ENCODE peak calls at places on chromosomes 11 and 22, in five cellular contexts. One of them, this sample, is unnamed.

GRCh38 chr11:76783901-76784813 is 1.0 kb downstream of the TSKU start:
- DNase-seq in Karpas-422: no peak
- DNase-seq in body of pancreas: peak
- DNase-seq in right atrium auricular region: peak
- DNase-seq in tibial artery: no peak
- DNase-seq in this sample: peak

GRCh38 chr11:119512373-119512772 is 89.4 kb upstream of the THY1 start:
- DNase-seq in tibial artery: no peak
- DNase-seq in right atrium auricular region: no peak
- DNase-seq in body of pancreas: no peak
- DNase-seq in Karpas-422: no peak
- DNase-seq in this sample: no peak

GRCh38 chr11:90476442-90477007 is 253.7 kb upstream of the CHORDC1 start:
- DNase-seq in Karpas-422: peak
- DNase-seq in right atrium auricular region: no peak
- DNase-seq in body of pancreas: peak
- DNase-seq in tibial artery: no peak
- DNase-seq in this sample: peak

GRCh38 chr22:39178206-39179111 is 26.0 kb upstream of the CBX7 start:
- DNase-seq in body of pancreas: no peak
- DNase-seq in tibial artery: no peak
- DNase-seq in Karpas-422: no peak
- DNase-seq in right atrium auricular region: no peak
- DNase-seq in this sample: no peak

GRCh38 chr11:3201677-3202181 is 16.9 kb downstream of the MRGPRG start:
- DNase-seq in Karpas-422: no peak
- DNase-seq in right atrium auricular region: no peak
- DNase-seq in tibial artery: peak
- DNase-seq in body of pancreas: no peak
- DNase-seq in this sample: no peak

GRCh38 chr11:110187731-110188130 is 94.5 kb downstream of the ZC3H12C start:
- DNase-seq in right atrium auricular region: no peak
- DNase-seq in tibial artery: no peak
- DNase-seq in body of pancreas: no peak
- DNase-seq in Karpas-422: no peak
- DNase-seq in this sample: no peak

GRCh38 chr11:75996523-75997272 is 181.7 kb downstream of the UVRAG start:
- DNase-seq in Karpas-422: no peak
- DNase-seq in body of pancreas: no peak
- DNase-seq in tibial artery: no peak
- DNase-seq in right atrium auricular region: no peak
- DNase-seq in this sample: no peak

GRCh38 chr22:39236321-39237275 is 8.2 kb downstream of the PDGFB start:
- DNase-seq in body of pancreas: peak
- DNase-seq in right atrium auricular region: peak
- DNase-seq in Karpas-422: peak
- DNase-seq in tibial artery: no peak
- DNase-seq in this sample: peak

GRCh38 chr11:114354076-114354475 is 46.2 kb downstream of the C11orf71 start:
- DNase-seq in Karpas-422: no peak
- DNase-seq in tibial artery: no peak
- DNase-seq in body of pancreas: no peak
- DNase-seq in right atrium auricular region: no peak
- DNase-seq in this sample: no peak

GRCh38 chr11:104225047-104225446 is 61.1 kb upstream of the PDGFD start:
- DNase-seq in body of pancreas: no peak
- DNase-seq in tibial artery: no peak
- DNase-seq in Karpas-422: no peak
- DNase-seq in right atrium auricular region: no peak
- DNase-seq in this sample: no peak

DNA sequence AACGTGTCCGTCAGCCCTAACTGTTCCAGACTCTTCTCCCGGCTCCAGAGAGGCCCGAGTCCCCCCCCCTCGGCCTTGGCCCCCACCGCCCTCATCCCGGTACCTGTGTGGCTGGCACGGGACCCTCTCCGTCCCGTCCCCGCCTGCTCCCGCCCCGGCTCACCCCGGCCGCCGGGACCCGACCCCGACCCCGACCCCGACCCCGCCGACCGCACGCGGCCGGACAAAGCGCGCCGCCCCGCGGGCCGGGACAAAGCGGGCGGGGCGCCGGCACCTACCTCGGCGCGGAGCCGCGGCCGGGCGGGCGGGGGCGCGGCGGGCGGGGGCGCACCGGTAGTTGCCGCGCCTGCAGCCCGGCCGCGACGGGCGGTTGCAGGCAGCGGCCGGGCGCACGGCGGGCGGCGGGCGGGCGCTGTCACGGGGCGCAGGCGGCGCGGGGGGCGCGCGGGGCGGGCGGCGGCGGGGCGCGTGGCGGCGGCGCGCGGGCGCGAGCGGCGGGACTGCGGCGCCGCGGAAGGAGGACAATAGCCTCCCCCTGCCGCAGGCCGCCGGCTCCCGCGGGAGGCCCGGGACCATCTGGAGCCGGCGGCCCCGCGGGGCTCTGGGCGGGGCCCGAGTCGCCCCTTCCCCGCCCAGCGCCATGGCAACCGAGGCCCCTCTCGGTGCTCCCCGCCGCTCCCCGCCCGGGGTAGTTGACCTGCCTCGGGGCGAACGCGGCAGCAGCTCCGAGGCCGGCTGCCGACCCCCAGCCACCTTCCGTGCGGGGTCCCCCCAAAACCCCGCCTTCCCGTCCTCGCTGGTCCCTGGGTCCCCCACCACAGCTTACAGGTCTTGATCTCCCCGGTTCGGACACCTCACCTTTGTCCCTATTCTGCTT is 895 bp downstream of the SPTBN2 start:
- DNase-seq in right atrium auricular region: no peak
- DNase-seq in tibial artery: no peak
- DNase-seq in Karpas-422: peak
- DNase-seq in body of pancreas: peak
- DNase-seq in this sample: no peak
- H3K4me3 ChIP-seq in right atrium auricular region: peak
- H3K4me3 ChIP-seq in tibial artery: peak
- H3K4me3 ChIP-seq in Karpas-422: peak
- H3K4me3 ChIP-seq in body of pancreas: no peak
- H3K4me3 ChIP-seq in this sample: no peak

DNA sequence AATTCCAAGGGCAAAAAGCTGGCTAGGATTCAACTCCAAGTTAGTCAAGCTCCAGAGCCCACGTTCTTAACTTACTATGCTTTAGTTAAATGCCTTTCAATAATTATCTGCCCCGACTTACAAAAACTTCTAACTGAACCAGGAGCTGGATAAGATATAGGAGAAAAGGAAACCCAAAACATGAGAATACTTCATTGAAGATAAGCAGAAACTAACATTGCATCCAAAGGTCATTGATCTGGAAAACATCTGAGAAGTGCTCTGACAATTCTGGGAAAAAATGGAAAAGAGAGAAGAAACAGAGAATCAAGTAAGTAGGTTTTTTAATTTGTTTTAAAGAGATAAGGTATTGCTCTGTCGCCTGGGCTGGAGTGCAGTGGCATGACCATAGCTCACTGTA is 27.2 kb downstream of the ACAT1 start:
- DNase-seq in right atrium auricular region: no peak
- DNase-seq in tibial artery: no peak
- DNase-seq in body of pancreas: no peak
- DNase-seq in Karpas-422: no peak
- DNase-seq in this sample: no peak
- H3K4me3 ChIP-seq in right atrium auricular region: no peak
- H3K4me3 ChIP-seq in tibial artery: no peak
- H3K4me3 ChIP-seq in body of pancreas: no peak
- H3K4me3 ChIP-seq in Karpas-422: no peak
- H3K4me3 ChIP-seq in this sample: no peak

GRCh38 chr22:30436196-30436595 is 10.6 kb downstream of the MTFP1 start:
- DNase-seq in Karpas-422: no peak
- DNase-seq in tibial artery: no peak
- DNase-seq in body of pancreas: no peak
- DNase-seq in right atrium auricular region: no peak
- DNase-seq in this sample: no peak
- H3K4me3 ChIP-seq in Karpas-422: peak
- H3K4me3 ChIP-seq in tibial artery: no peak
- H3K4me3 ChIP-seq in body of pancreas: no peak
- H3K4me3 ChIP-seq in right atrium auricular region: no peak
- H3K4me3 ChIP-seq in this sample: no peak

GRCh38 chr11:65634140-65634436 is 3.8 kb upstream of the SIPA1 start:
- DNase-seq in body of pancreas: no peak
- DNase-seq in right atrium auricular region: no peak
- DNase-seq in Karpas-422: no peak
- DNase-seq in tibial artery: no peak
- DNase-seq in this sample: no peak

GRCh38 chr11:65634440-65634839 is 3.5 kb upstream of the SIPA1 start:
- DNase-seq in right atrium auricular region: no peak
- DNase-seq in Karpas-422: no peak
- DNase-seq in body of pancreas: no peak
- DNase-seq in tibial artery: no peak
- DNase-seq in this sample: no peak

GRCh38 chr11:65634905-65635731 is 2.8 kb upstream of the SIPA1 start:
- DNase-seq in body of pancreas: no peak
- DNase-seq in Karpas-422: no peak
- DNase-seq in tibial artery: no peak
- DNase-seq in right atrium auricular region: no peak
- DNase-seq in this sample: no peak

GRCh38 chr11:65636108-65636809 is 1.6 kb upstream of the SIPA1 start:
- DNase-seq in body of pancreas: no peak
- DNase-seq in tibial artery: no peak
- DNase-seq in Karpas-422: no peak
- DNase-seq in right atrium auricular region: no peak
- DNase-seq in this sample: no peak

GRCh38 chr11:65633390-65634139 is 4.3 kb upstream of the SIPA1 start:
- DNase-seq in body of pancreas: no peak
- DNase-seq in right atrium auricular region: no peak
- DNase-seq in Karpas-422: no peak
- DNase-seq in tibial artery: no peak
- DNase-seq in this sample: no peak
- H3K4me3 ChIP-seq in body of pancreas: no peak
- H3K4me3 ChIP-seq in right atrium auricular region: no peak
- H3K4me3 ChIP-seq in Karpas-422: no peak
- H3K4me3 ChIP-seq in tibial artery: no peak
- H3K4me3 ChIP-seq in this sample: no peak

GRCh38 chr11:69939551-69940245 is 120.5 kb upstream of the FGF3 start:
- DNase-seq in body of pancreas: peak
- DNase-seq in right atrium auricular region: peak
- DNase-seq in Karpas-422: no peak
- DNase-seq in tibial artery: peak
- DNase-seq in this sample: no peak
- H3K4me3 ChIP-seq in body of pancreas: no peak
- H3K4me3 ChIP-seq in right atrium auricular region: peak
- H3K4me3 ChIP-seq in Karpas-422: no peak
- H3K4me3 ChIP-seq in tibial artery: peak
- H3K4me3 ChIP-seq in this sample: no peak

GRCh38 chr11:1763796-1764661 is at the start of gene CTSD:
- DNase-seq in tibial artery: peak
- DNase-seq in right atrium auricular region: peak
- DNase-seq in Karpas-422: peak
- DNase-seq in body of pancreas: peak
- DNase-seq in this sample: peak
- H3K4me3 ChIP-seq in tibial artery: peak
- H3K4me3 ChIP-seq in right atrium auricular region: peak
- H3K4me3 ChIP-seq in Karpas-422: peak
- H3K4me3 ChIP-seq in body of pancreas: peak
- H3K4me3 ChIP-seq in this sample: peak

DNA sequence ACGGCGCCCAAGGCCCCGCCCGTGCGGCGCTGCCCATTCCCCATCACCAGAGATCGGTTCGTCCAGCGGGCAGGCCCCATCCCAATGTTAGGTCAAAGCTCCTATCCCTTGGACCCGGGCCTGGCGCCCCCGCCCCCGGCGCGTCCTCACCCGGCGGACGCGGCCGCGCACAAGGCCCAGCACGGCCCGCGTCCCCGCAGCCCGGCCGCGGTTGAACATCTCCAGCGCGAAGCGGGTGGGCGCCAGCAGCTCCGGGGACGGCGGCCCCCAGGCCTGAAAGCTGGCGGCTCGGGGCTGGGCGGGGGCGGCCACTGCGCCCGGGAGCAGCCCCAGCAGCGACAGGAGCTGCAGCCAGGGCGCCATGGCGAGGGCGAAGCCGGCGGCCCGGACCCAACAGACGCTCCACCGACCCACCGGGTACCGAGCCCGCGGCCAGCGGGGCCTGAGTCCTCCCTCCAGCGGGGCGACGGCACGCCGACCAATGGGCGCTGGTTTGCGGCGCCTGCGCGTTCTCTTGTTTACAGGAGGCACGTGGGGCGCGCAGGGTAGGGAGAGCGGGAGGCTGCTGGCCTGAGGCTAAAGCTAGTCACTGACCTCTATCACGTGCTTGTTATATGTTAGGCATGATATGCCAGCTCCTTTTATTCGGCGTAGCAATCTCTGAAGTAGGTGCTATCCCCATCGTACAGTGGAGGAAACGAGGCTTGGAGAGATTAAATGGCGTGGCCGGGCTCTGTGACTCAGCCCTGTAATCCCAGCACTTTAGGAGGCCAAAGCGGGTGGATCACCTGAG is at the start of gene CTSF:
- DNase-seq in tibial artery: peak
- DNase-seq in right atrium auricular region: peak
- DNase-seq in body of pancreas: peak
- DNase-seq in Karpas-422: no peak
- DNase-seq in this sample: no peak
- H3K4me3 ChIP-seq in tibial artery: peak
- H3K4me3 ChIP-seq in right atrium auricular region: peak
- H3K4me3 ChIP-seq in body of pancreas: no peak
- H3K4me3 ChIP-seq in Karpas-422: no peak
- H3K4me3 ChIP-seq in this sample: no peak

GRCh38 chr22:48428556-48429371 is 1398.9 kb downstream of the BRD1 start:
- DNase-seq in body of pancreas: no peak
- DNase-seq in tibial artery: no peak
- DNase-seq in right atrium auricular region: no peak
- DNase-seq in Karpas-422: no peak
- DNase-seq in this sample: no peak

GRCh38 chr22:48426466-48427380 is 1401.0 kb downstream of the BRD1 start:
- DNase-seq in tibial artery: no peak
- DNase-seq in right atrium auricular region: no peak
- DNase-seq in Karpas-422: no peak
- DNase-seq in body of pancreas: no peak
- DNase-seq in this sample: no peak

GRCh38 chr22:48429621-48430020 is 1398.1 kb downstream of the BRD1 start:
- DNase-seq in body of pancreas: no peak
- DNase-seq in tibial artery: no peak
- DNase-seq in Karpas-422: no peak
- DNase-seq in right atrium auricular region: no peak
- DNase-seq in this sample: no peak

GRCh38 chr22:48425091-48425506 is 1402.6 kb downstream of the BRD1 start:
- DNase-seq in tibial artery: no peak
- DNase-seq in right atrium auricular region: no peak
- DNase-seq in body of pancreas: no peak
- DNase-seq in Karpas-422: no peak
- DNase-seq in this sample: no peak

GRCh38 chr22:48427731-48428211 is 1399.9 kb downstream of the BRD1 start:
- DNase-seq in body of pancreas: no peak
- DNase-seq in Karpas-422: no peak
- DNase-seq in right atrium auricular region: no peak
- DNase-seq in tibial artery: no peak
- DNase-seq in this sample: no peak
- H3K4me3 ChIP-seq in body of pancreas: no peak
- H3K4me3 ChIP-seq in Karpas-422: no peak
- H3K4me3 ChIP-seq in right atrium auricular region: no peak
- H3K4me3 ChIP-seq in tibial artery: no peak
- H3K4me3 ChIP-seq in this sample: no peak